ENCODE peak calls at places on chromosomes 16 and 17, in seven cellular contexts. F, O, W, I, Q, J and G are unnamed samples.
A peak's percentile ranks its signal among the peaks of the same experiment; 100 is the strongest.

GRCh38 chr16:1495281-1496262 is 2.4 kb downstream of the TELO2 start:
- DNase-seq in W (no peak), J (no peak), I (no peak), F (no peak), O (no peak), Q (no peak), G (no peak)

GRCh38 chr17:80882926-80883685 is 108.5 kb upstream of the CHMP6 start:
- DNase-seq in F (no peak), O (no peak), Q (no peak), I (no peak), W (no peak), J (no peak), G (no peak)

GRCh38 chr17:72556944-72557826 is 436.4 kb downstream of the SOX9 start:
- DNase-seq in I (peak; percentile 57), W (no peak), O (peak; percentile 68), Q (peak; percentile 69), J (peak; percentile 85), F (peak; percentile 95), G (peak; percentile 90)

GRCh38 chr17:47896672-47897490 is 845 bp downstream of the SP2 start:
- DNase-seq in O (peak; percentile 27), J (peak; percentile 36), Q (no peak), W (no peak), F (no peak), I (peak; percentile 7), G (no peak)

GRCh38 chr17:32876414-32877163 is at the start of gene MYO1D:
- DNase-seq in F (peak; percentile 83), J (peak; percentile 78), Q (peak; percentile 41), I (no peak), O (no peak), W (no peak), G (peak; percentile 77)

GRCh38 chr17:74493381-74493833 is 27.0 kb downstream of the CD300A start:
- DNase-seq in O (peak; percentile 50), J (peak; percentile 77), W (peak; percentile 41), F (peak; percentile 89), I (peak; percentile 45), Q (peak; percentile 71), G (peak; percentile 79)

GRCh38 chr16:35569413-35569812 is 2110.0 kb downstream of the TP53TG3F start:
- DNase-seq in O (no peak), J (no peak), W (no peak), F (no peak), Q (no peak), I (no peak), G (no peak)

GRCh38 chr17:40168262-40168832 is 8.9 kb upstream of the RAPGEFL1 start:
- DNase-seq in F (peak; percentile 57), W (no peak), I (peak; percentile 69), J (peak; percentile 93), Q (no peak), O (peak; percentile 70), G (peak; percentile 92)

GRCh38 chr16:69123894-69124293 is 8.5 kb downstream of the CHTF8 start:
- DNase-seq in F (no peak), W (no peak), O (peak; percentile 82), J (peak; percentile 92), Q (peak; percentile 57), I (peak; percentile 76), G (peak; percentile 79)

GRCh38 chr17:35183332-35183731 is 10.9 kb downstream of the SLC35G3 start:
- DNase-seq in F (no peak), O (no peak), W (no peak), Q (no peak), I (no peak), J (no peak), G (peak; percentile 11)

GRCh38 chr16:22348296-22348695 is 26.1 kb downstream of the CDR2 start:
- DNase-seq in J (peak; percentile 95), W (no peak), I (no peak), F (no peak), O (no peak), Q (no peak), G (no peak)

GRCh38 chr16:27628216-27628945 is 78.4 kb downstream of the KATNIP start:
- DNase-seq in J (no peak), I (no peak), F (no peak), Q (no peak), O (peak; percentile 14), W (no peak), G (no peak)

GRCh38 chr16:13254998-13255614 is 353.7 kb downstream of the SHISA9 start:
- DNase-seq in I (no peak), J (no peak), O (no peak), Q (no peak), F (no peak), W (no peak), G (no peak)

GRCh38 chr17:42754782-42755181 is 6.2 kb upstream of the RAMP2 start:
- DNase-seq in O (no peak), I (peak; percentile 41), J (no peak), Q (no peak), W (no peak), F (no peak), G (no peak)

GRCh38 chr17:64006361-64007088 is 8.4 kb downstream of the PRR29 start:
- DNase-seq in I (no peak), J (no peak), W (no peak), Q (no peak), F (peak; percentile 24), O (no peak), G (no peak)

GRCh38 chr17:1047177-1047885 is 50.4 kb downstream of the TIMM22 start:
- DNase-seq in J (peak; percentile 60), F (no peak), Q (no peak), O (peak; percentile 19), W (no peak), I (peak; percentile 90), G (no peak)

GRCh38 chr17:82788206-82789001 is 36.5 kb downstream of the TBCD start:
- DNase-seq in J (no peak), O (no peak), Q (no peak), W (no peak), I (no peak), F (no peak), G (no peak)

GRCh38 chr17:47720754-47721533 is 12.1 kb upstream of the TBX21 start:
- DNase-seq in W (no peak), J (peak; percentile 59), F (peak; percentile 74), O (peak; percentile 65), Q (no peak), I (no peak), G (peak; percentile 77)

GRCh38 chr16:9148376-9149015 is 57.1 kb downstream of the HAPSTR1 start:
- DNase-seq in Q (no peak), J (no peak), I (no peak), F (no peak), W (no peak), O (no peak), G (peak; percentile 54)

GRCh38 chr16:85157372-85157771 is 45.1 kb upstream of the CIBAR2 start:
- DNase-seq in W (no peak), I (no peak), J (no peak), F (no peak), Q (no peak), O (no peak), G (no peak)
- H2AK5ac ChIP-seq in W (peak overlapping the region; percentile 65), I (no peak overlapping the region), J (no peak overlapping the region), F (no peak overlapping the region), Q (no peak overlapping the region), O (no peak overlapping the region), G (no peak overlapping the region)

GRCh38 chr17:60135160-60135950 is 14.4 kb upstream of the CA4 start:
- DNase-seq in O (peak; percentile 93), Q (peak; percentile 81), W (no peak), J (peak; percentile 92), I (peak; percentile 90), F (peak; percentile 97), G (peak; percentile 92)
- H3K27me3 ChIP-seq in O (peaks cover 43% of the 10 kb centered on the region), Q (peaks cover 26% of the 10 kb centered on the region), W (peaks cover 59% of the 10 kb centered on the region), J (peaks cover 21% of the 10 kb centered on the region), I (peaks cover 21% of the 10 kb centered on the region), F (peaks cover 31% of the 10 kb centered on the region), G (peaks cover 26% of the 10 kb centered on the region)

DNA sequence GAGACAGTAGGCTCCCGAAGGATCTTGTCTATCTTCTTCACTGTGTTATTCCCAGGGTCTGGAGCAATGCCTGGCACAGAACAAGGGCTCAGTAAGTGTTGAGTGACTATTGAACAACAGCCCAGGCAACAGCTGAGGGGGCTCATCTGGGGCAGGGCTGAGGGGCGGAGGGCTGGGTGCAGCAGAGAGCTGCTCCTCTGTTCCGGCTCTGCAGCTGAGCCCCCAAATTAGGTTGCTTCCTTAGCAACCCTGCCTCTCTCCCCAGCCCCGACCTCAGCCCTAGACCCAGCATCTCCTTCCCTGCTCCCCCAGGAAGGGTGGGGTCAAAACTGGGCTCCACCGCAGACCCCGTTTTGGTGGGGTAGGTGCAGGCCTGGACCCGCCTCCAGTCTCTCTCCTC is 32.2 kb downstream of the ITGAE start:
- DNase-seq in F (no peak), J (no peak), I (no peak), W (no peak), O (no peak), Q (no peak), G (no peak)
- H2AK5ac ChIP-seq in F (no peak overlapping the region), J (no peak overlapping the region), I (no peak overlapping the region), W (no peak overlapping the region), O (no peak overlapping the region), Q (no peak overlapping the region), G (no peak overlapping the region)

GRCh38 chr17:79202476-79202875 is 127.9 kb downstream of the ENGASE start:
- DNase-seq in Q (no peak), O (no peak), I (no peak), J (no peak), W (no peak), F (no peak), G (no peak)

GRCh38 chr17:79203016-79203415 is 128.4 kb downstream of the ENGASE start:
- DNase-seq in O (no peak), I (no peak), J (no peak), Q (no peak), F (no peak), W (no peak), G (no peak)

GRCh38 chr17:79205688-79206205 is 131.1 kb downstream of the ENGASE start:
- DNase-seq in F (no peak), J (no peak), W (no peak), O (no peak), I (no peak), Q (no peak), G (no peak)

GRCh38 chr17:79203657-79204056 is 129.0 kb downstream of the ENGASE start:
- DNase-seq in O (no peak), J (no peak), I (no peak), F (no peak), W (no peak), Q (no peak), G (no peak)

GRCh38 chr17:79204261-79204660 is 129.6 kb downstream of the ENGASE start:
- DNase-seq in F (no peak), Q (no peak), W (no peak), O (no peak), I (no peak), J (no peak), G (no peak)
- H3K27me3 ChIP-seq in F (no peaks in the 10 kb centered on the region), Q (no peaks in the 10 kb centered on the region), W (no peaks in the 10 kb centered on the region), O (peaks cover 39% of the 10 kb centered on the region), I (peaks cover 24% of the 10 kb centered on the region), J (no peaks in the 10 kb centered on the region), G (no peaks in the 10 kb centered on the region)